ENCODE peak calls at places on chromosomes 1 and 21, in eight cellular contexts. P, E, Y, F, H, J, X and O are unnamed samples.

GRCh38 chr1:89757532-89757931 is 63.3 kb upstream of the LRRC8D start:
- DNase-seq in P (no peak), E (no peak), Y (peak; percentile 71), F (no peak), H (no peak), J (peak; percentile 27), X (no peak), O (no peak)

GRCh38 chr1:63984257-63984626 is 210.4 kb downstream of the ROR1 start:
- DNase-seq in P (no peak), E (no peak), Y (no peak), F (no peak), H (no peak), J (peak; percentile 22), X (no peak), O (no peak)

GRCh38 chr1:26483980-26484379 is 11.7 kb downstream of the HMGN2 start:
- DNase-seq in P (no peak), E (no peak), Y (no peak), F (no peak), H (no peak), J (peak; percentile 54), X (no peak), O (no peak)

GRCh38 chr21:35113064-35113463 is 64.0 kb upstream of the RUNX1 start:
- DNase-seq in P (no peak), E (no peak), Y (no peak), F (no peak), H (no peak), J (peak; percentile 89), X (no peak), O (no peak)

GRCh38 chr1:219774386-219774785 is 154.0 kb downstream of the SLC30A10 start:
- DNase-seq in P (no peak), E (no peak), Y (no peak), F (no peak), H (no peak), J (no peak), X (no peak), O (no peak)

GRCh38 chr21:41186763-41187536 is 19.0 kb downstream of the BACE2 start:
- DNase-seq in P (no peak), E (no peak), Y (no peak), F (no peak), H (no peak), J (no peak), X (no peak), O (no peak)

GRCh38 chr1:26853156-26853555 is 9.8 kb upstream of the SFN start:
- DNase-seq in P (peak; percentile 84), E (peak; percentile 86), Y (peak; percentile 86), F (peak; percentile 93), H (peak; percentile 94), J (peak; percentile 80), X (peak; percentile 83), O (peak; percentile 93)

GRCh38 chr21:42705746-42706374 is 52.4 kb downstream of the PDE9A start:
- DNase-seq in P (no peak), E (no peak), Y (no peak), F (no peak), H (no peak), J (no peak), X (no peak), O (no peak)

GRCh38 chr1:41980872-41981653 is 62.3 kb upstream of the HIVEP3 start:
- DNase-seq in P (no peak), E (no peak), Y (no peak), F (no peak), H (no peak), J (no peak), X (no peak), O (no peak)

GRCh38 chr1:4752059-4752458 is 97.7 kb downstream of the AJAP1 start:
- DNase-seq in P (no peak), E (no peak), Y (no peak), F (no peak), H (no peak), J (no peak), X (no peak), O (no peak)

GRCh38 chr1:161763522-161764098 is 2.5 kb upstream of the ATF6 start:
- DNase-seq in P (peak; percentile 75), E (no peak), Y (no peak), F (peak; percentile 41), H (no peak), J (no peak), X (no peak), O (no peak)

GRCh38 chr1:228863776-228864175 is 128.5 kb downstream of the RHOU start:
- DNase-seq in P (no peak), E (no peak), Y (no peak), F (no peak), H (no peak), J (no peak), X (no peak), O (no peak)

GRCh38 chr1:224736619-224737352 is 120.7 kb downstream of the CNIH3 start:
- DNase-seq in P (no peak), E (no peak), Y (no peak), F (no peak), H (no peak), J (peak; percentile 19), X (no peak), O (peak; percentile 72)

GRCh38 chr1:205488074-205488723 is 16.3 kb upstream of the CDK18 start:
- DNase-seq in P (peak; percentile 44), E (peak; percentile 37), Y (no peak), F (peak; percentile 60), H (peak; percentile 62), J (peak; percentile 59), X (peak; percentile 48), O (no peak)

GRCh38 chr1:226578946-226579639 is 30.5 kb downstream of the STUM start:
- DNase-seq in P (no peak), E (no peak), Y (no peak), F (no peak), H (no peak), J (no peak), X (no peak), O (no peak)

GRCh38 chr1:185257947-185258203 is 59.2 kb downstream of the IVNS1ABP start:
- DNase-seq in P (no peak), E (no peak), Y (no peak), F (no peak), H (no peak), J (peak; percentile 17), X (no peak), O (no peak)

GRCh38 chr1:226408285-226409184 is 642 bp upstream of the PARP1 start:
- DNase-seq in P (no peak), E (no peak), Y (no peak), F (peak; percentile 38), H (no peak), J (no peak), X (no peak), O (no peak)

GRCh38 chr1:41236781-41237180 is 5.3 kb downstream of the SCMH1 start:
- DNase-seq in P (no peak), E (no peak), Y (no peak), F (no peak), H (no peak), J (no peak), X (no peak), O (no peak)

GRCh38 chr1:16208270-16208987 is 4.0 kb downstream of the ARHGEF19 start:
- DNase-seq in P (no peak), E (no peak), Y (no peak), F (no peak), H (no peak), J (peak; percentile 31), X (no peak), O (no peak)

GRCh38 chr1:235483090-235483489 is 21.2 kb downstream of the B3GALNT2 start:
- DNase-seq in P (no peak), E (no peak), Y (no peak), F (no peak), H (no peak), J (no peak), X (no peak), O (no peak)

GRCh38 chr21:42616366-42617340 is 36.8 kb upstream of the PDE9A start:
- DNase-seq in P (no peak), E (no peak), Y (no peak), F (no peak), H (no peak), J (no peak), X (peak; percentile 9), O (peak; percentile 78)

GRCh38 chr1:200006711-200007110 is 20.8 kb upstream of the NR5A2 start:
- DNase-seq in P (no peak), E (no peak), Y (no peak), F (no peak), H (no peak), J (no peak), X (no peak), O (no peak)

GRCh38 chr1:226973371-226973897 is 33.3 kb downstream of the COQ8A start:
- DNase-seq in P (no peak), E (no peak), Y (peak; percentile 67), F (peak; percentile 17), H (no peak), J (no peak), X (peak; percentile 72), O (peak; percentile 58)

GRCh38 chr1:178918955-178919354 is 48.1 kb upstream of the ANGPTL1 start:
- DNase-seq in P (no peak), E (no peak), Y (peak; percentile 65), F (peak; percentile 62), H (no peak), J (no peak), X (peak; percentile 43), O (no peak)
- H3K27ac ChIP-seq in P (no peak overlapping the region), E (peak overlapping the region; percentile 49), Y (no peak overlapping the region), F (peak overlapping the region; percentile 55), H (no peak overlapping the region), J (peak overlapping the region; percentile 21), X (peak overlapping the region; percentile 50), O (no peak overlapping the region)

GRCh38 chr1:223531742-223532341 is 133.7 kb downstream of the CAPN8 start:
- DNase-seq in P (peak; percentile 56), E (peak; percentile 61), Y (no peak), F (peak; percentile 63), H (peak; percentile 18), J (peak; percentile 19), X (no peak), O (no peak)
- TF ChIP-seq CTCF in P (peak; percentile 60), E (peak; percentile 82), Y (peak; percentile 46), F (peak; percentile 58), H (no peak), J (peak; percentile 53), X (no peak), O (no peak)

GRCh38 chr1:201649776-201650607 is 111.1 kb downstream of the NAV1 start:
- DNase-seq in P (peak; percentile 43), E (peak; percentile 45), Y (peak; percentile 91), F (peak; percentile 60), H (peak; percentile 89), J (peak; percentile 70), X (peak; percentile 83), O (peak; percentile 87)
- TF ChIP-seq POLR2A in P (no peak), E (no peak), Y (no peak), F (peak; percentile 20), H (peak; percentile 72), J (peak; percentile 54), X (peak; percentile 63), O (no peak)

GRCh38 chr1:180964609-180965008 is 51.9 kb downstream of the KIAA1614 start:
- DNase-seq in P (no peak), E (no peak), Y (no peak), F (no peak), H (no peak), J (no peak), X (no peak), O (no peak)

GRCh38 chr1:180966310-180966709 is 53.6 kb downstream of the KIAA1614 start:
- DNase-seq in P (no peak), E (no peak), Y (no peak), F (no peak), H (no peak), J (no peak), X (no peak), O (no peak)

GRCh38 chr1:180966744-180967536 is 54.2 kb downstream of the KIAA1614 start:
- DNase-seq in P (no peak), E (no peak), Y (no peak), F (no peak), H (no peak), J (no peak), X (no peak), O (no peak)

GRCh38 chr1:180964056-180964455 is 51.4 kb downstream of the KIAA1614 start:
- DNase-seq in P (no peak), E (no peak), Y (no peak), F (no peak), H (no peak), J (no peak), X (no peak), O (no peak)

GRCh38 chr1:180962178-180962577 is 49.5 kb downstream of the KIAA1614 start:
- DNase-seq in P (no peak), E (no peak), Y (no peak), F (no peak), H (no peak), J (no peak), X (no peak), O (no peak)
- H3K27ac ChIP-seq in P (no peak overlapping the region), E (no peak overlapping the region), Y (no peak overlapping the region), F (no peak overlapping the region), H (no peak overlapping the region), J (no peak overlapping the region), X (no peak overlapping the region), O (peak overlapping the region; percentile 8)